ENCODE peak calls at places on chromosomes 1 and 21, in eight cellular contexts. C is Kasumi-1; H is WTC11; T is B cell; B is suprapubic skin; F is stimulated activated CD4-positive, alpha-beta T cell treated with anti-CD3 and anti-CD28 coated beads, Interleukin-1b, Interleukin-23, amount 100 ng/mL, for 4 hours; Q is heart right ventricle; S is neural crest cell. L is an unnamed sample.

GRCh38 chr1:183719976-183720497 is 66.9 kb upstream of the APOBEC4 start:
- DNase-seq in H (no peak), Q (no peak), B (no peak), C (no peak), S (no peak), T (no peak), F (no peak), L (no peak)

GRCh38 chr1:201486158-201486557 is 17.2 kb upstream of the PHLDA3 start:
- DNase-seq in S (no peak), T (no peak), H (no peak), B (no peak), C (peak; percentile 86), F (no peak), Q (peak; percentile 3), L (no peak)

GRCh38 chr1:207959141-207959825 is 48.4 kb upstream of the CD34 start:
- DNase-seq in H (peak; percentile 50), T (peak; percentile 46), B (peak; percentile 91), Q (peak; percentile 86), F (no peak), S (peak; percentile 41), C (no peak), L (peak; percentile 90)

GRCh38 chr21:31945576-31945975 is 72.8 kb downstream of the HUNK start:
- DNase-seq in B (no peak), T (no peak), F (no peak), H (no peak), Q (no peak), S (no peak), C (no peak), L (no peak)

GRCh38 chr1:109898842-109899241 is 11.8 kb upstream of the CSF1 start:
- DNase-seq in H (no peak), F (no peak), S (no peak), T (no peak), Q (no peak), C (no peak), B (no peak), L (no peak)

GRCh38 chr1:63885899-63886298 is 112.1 kb downstream of the ROR1 start:
- DNase-seq in H (no peak), T (no peak), F (no peak), C (no peak), Q (no peak), B (no peak), S (no peak), L (no peak)

GRCh38 chr1:243294723-243295121 is 38.9 kb downstream of the SDCCAG8 start:
- DNase-seq in C (no peak), B (no peak), H (no peak), F (no peak), Q (no peak), S (no peak), T (no peak), L (no peak)

GRCh38 chr21:44051462-44051941 is 39.4 kb downstream of the TRAPPC10 start:
- DNase-seq in C (no peak), Q (peak; percentile 51), B (peak; percentile 45), T (no peak), S (no peak), F (no peak), H (no peak), L (peak; percentile 52)

GRCh38 chr1:10065344-10065685 is 32.6 kb downstream of the UBE4B start:
- DNase-seq in S (peak; percentile 6), T (no peak), C (peak; percentile 46), H (peak; percentile 25), F (no peak), B (no peak), Q (peak; percentile 10), L (no peak)

GRCh38 chr1:219387211-219387610 is 213.5 kb downstream of the LYPLAL1 start:
- DNase-seq in Q (no peak), S (no peak), H (no peak), F (no peak), C (no peak), B (no peak), T (no peak), L (no peak)

GRCh38 chr1:168112673-168113305 is 23.9 kb downstream of the GPR161 start:
- DNase-seq in F (peak; percentile 15), Q (no peak), B (no peak), S (no peak), T (no peak), C (peak; percentile 17), H (no peak), L (no peak)

GRCh38 chr1:61053712-61054608 is 28.4 kb upstream of the NFIA start:
- DNase-seq in C (no peak), Q (peak; percentile 51), S (no peak), T (peak; percentile 55), F (no peak), B (no peak), H (peak; percentile 55), L (peak; percentile 74)

GRCh38 chr1:218933526-218933925 is 240.2 kb upstream of the LYPLAL1 start:
- DNase-seq in F (no peak), T (no peak), B (no peak), C (no peak), S (no peak), H (no peak), Q (no peak), L (no peak)

GRCh38 chr1:20148571-20149500 is 9.7 kb downstream of the PLA2G2F start:
- DNase-seq in C (no peak), S (no peak), B (no peak), Q (no peak), T (no peak), F (no peak), H (no peak), L (no peak)

GRCh38 chr1:201795066-201795465 is 33.9 kb upstream of the IPO9 start:
- DNase-seq in F (no peak), C (peak; percentile 60), B (no peak), H (no peak), Q (no peak), S (no peak), T (no peak), L (no peak)

GRCh38 chr1:28580706-28581530 is 11.1 kb upstream of the RAB42 start:
- DNase-seq in H (peak; percentile 37), Q (no peak), S (peak; percentile 20), F (peak; percentile 53), C (peak; percentile 38), B (no peak), T (peak; percentile 72), L (no peak)

GRCh38 chr1:233598891-233599541 is 14.9 kb upstream of the KCNK1 start:
- DNase-seq in Q (no peak), F (no peak), B (no peak), S (no peak), T (no peak), C (no peak), H (no peak), L (no peak)

GRCh38 chr1:85019989-85020388 is 23.1 kb upstream of the MCOLN2 start:
- DNase-seq in C (no peak), F (no peak), B (no peak), Q (no peak), T (no peak), H (no peak), S (no peak), L (no peak)

GRCh38 chr1:41542196-41542955 is 57.9 kb upstream of the EDN2 start:
- DNase-seq in H (no peak), C (no peak), T (no peak), F (no peak), Q (no peak), S (no peak), B (peak; percentile 37), L (no peak)

GRCh38 chr1:18907021-18907913 is 4.9 kb upstream of the ALDH4A1 start:
- DNase-seq in C (peak; percentile 85), Q (peak; percentile 68), S (peak; percentile 58), T (peak; percentile 66), H (peak; percentile 62), B (no peak), F (peak; percentile 69), L (peak; percentile 53)

GRCh38 chr1:117605164-117605810 is 561 bp upstream of the TENT5C start:
- DNase-seq in C (peak; percentile 14), F (no peak), S (no peak), Q (peak; percentile 22), B (no peak), H (peak; percentile 42), T (no peak), L (no peak)

GRCh38 chr1:228487336-228488106 is at the start of gene RNF187:
- DNase-seq in H (no peak), C (peak; percentile 28), S (peak; percentile 92), Q (peak; percentile 88), F (peak; percentile 73), B (peak; percentile 92), T (peak; percentile 98), L (peak; percentile 94)

GRCh38 chr1:171257207-171258052 is 9.1 kb downstream of the FMO1 start:
- DNase-seq in T (no peak), B (peak; percentile 87), F (no peak), Q (no peak), C (no peak), H (no peak), S (no peak), L (no peak)

GRCh38 chr1:1671365-1672119 is 12.7 kb upstream of the CDK11B start:
- DNase-seq in C (no peak), S (no peak), T (no peak), Q (no peak), B (no peak), H (no peak), F (no peak), L (no peak)

GRCh38 chr1:3981261-3981660 is 81.2 kb upstream of the C1orf174 start:
- DNase-seq in T (no peak), Q (no peak), S (no peak), B (no peak), F (no peak), H (no peak), C (no peak), L (no peak)

GRCh38 chr21:14875704-14876364 is 189.0 kb downstream of the NRIP1 start:
- DNase-seq in H (no peak), F (no peak), C (no peak), B (no peak), S (no peak), T (no peak), Q (no peak), L (no peak)

GRCh38 chr1:62198069-62198780 is 3.6 kb downstream of the L1TD1 start:
- DNase-seq in B (peak; percentile 29), H (peak; percentile 68), C (no peak), F (no peak), Q (no peak), S (no peak), T (no peak), L (no peak)

GRCh38 chr1:8477983-8478362 is 160.1 kb downstream of the SLC45A1 start:
- DNase-seq in S (no peak), T (no peak), Q (no peak), C (no peak), F (no peak), H (no peak), B (no peak), L (no peak)

GRCh38 chr1:43919906-43920305 is 13.7 kb upstream of the ARTN start:
- DNase-seq in B (no peak), H (no peak), F (no peak), C (peak; percentile 15), S (no peak), T (no peak), Q (no peak), L (no peak)

GRCh38 chr1:157399343-157399983 is 152.9 kb downstream of the FCRL5 start:
- DNase-seq in S (no peak), B (no peak), Q (no peak), T (no peak), C (no peak), F (no peak), H (no peak), L (no peak)

L was measured in left ventricle myocardium inferior.